ENCODE peak calls at places on chromosome 13, in nine cellular contexts. I is NCI-H748 treated with DMSO at 0.1 percent for 48 hours; E is Calu3; H is HCT116; Q is stimulated activated CD8-positive, alpha-beta memory T cell treated with anti-CD3 and anti-CD28 coated beads, Interleukin-15, amount 100 ng/mL, for 4 hours; P is HFFc6; C is NCI-H1436; Y is keratinocyte; N is activated CD4-positive, CD25-positive, alpha-beta regulatory T cell. O is an unnamed sample.

GRCh38 chr13:83992566-83993358 is 110.5 kb upstream of the SLITRK1 start:
- DNase-seq in I (no peak), E (no peak), H (no peak), Q (no peak), P (no peak), C (no peak), Y (no peak), N (no peak), O (no peak)

GRCh38 chr13:60267498-60268202 is 103.9 kb upstream of the DIAPH3 start:
- DNase-seq in I (no peak), E (no peak), H (no peak), Q (no peak), P (no peak), C (no peak), Y (no peak), N (no peak), O (no peak)

GRCh38 chr13:36685912-36686311 is 12.1 kb downstream of the SERTM1 start:
- DNase-seq in I (no peak), E (no peak), H (no peak), Q (no peak), P (no peak), C (no peak), Y (no peak), N (no peak), O (no peak)

GRCh38 chr13:92175330-92175729 is 776.9 kb downstream of the GPC5 start:
- DNase-seq in I (peak; percentile 36), E (no peak), H (no peak), Q (no peak), P (no peak), C (no peak), Y (no peak), N (no peak), O (peak; percentile 31)

GRCh38 chr13:76939215-76939614 is 9.1 kb upstream of the ACOD1 start:
- DNase-seq in I (no peak), E (no peak), H (no peak), Q (no peak), P (peak; percentile 19), C (no peak), Y (no peak), N (no peak), O (no peak)

GRCh38 chr13:95704510-95704909 is 27.6 kb downstream of the DNAJC3 start:
- DNase-seq in I (peak; percentile 7), E (no peak), H (no peak), Q (no peak), P (no peak), C (no peak), Y (no peak), N (no peak), O (no peak)

GRCh38 chr13:106110241-106110855 is 425.1 kb downstream of the EFNB2 start:
- DNase-seq in I (no peak), E (no peak), H (no peak), Q (no peak), P (no peak), C (no peak), Y (no peak), N (no peak), O (no peak)

GRCh38 chr13:98253526-98253925 is 76.5 kb upstream of the RNF113B start:
- DNase-seq in I (no peak), E (no peak), H (no peak), Q (no peak), P (peak; percentile 12), C (no peak), Y (no peak), N (no peak), O (no peak)

GRCh38 chr13:50198508-50198907 is 183.3 kb downstream of the KCNRG start:
- DNase-seq in I (peak; percentile 51), E (no peak), H (no peak), Q (no peak), P (no peak), C (no peak), Y (no peak), N (no peak), O (no peak)

GRCh38 chr13:70964124-70964523 is 855.9 kb upstream of the KLHL1 start:
- DNase-seq in I (no peak), E (peak; percentile 1), H (no peak), Q (no peak), P (no peak), C (no peak), Y (no peak), N (no peak), O (no peak)

GRCh38 chr13:32261567-32261966 is 53.6 kb downstream of the ZAR1L start:
- DNase-seq in I (no peak), E (no peak), H (no peak), Q (no peak), P (peak; percentile 80), C (no peak), Y (peak; percentile 28), N (no peak), O (peak; percentile 70)

GRCh38 chr13:30696278-30697176 is 38.8 kb upstream of the ALOX5AP start:
- DNase-seq in I (no peak), E (no peak), H (no peak), Q (no peak), P (no peak), C (no peak), Y (no peak), N (no peak), O (no peak)

GRCh38 chr13:31073859-31074718 is 87.6 kb downstream of the HSPH1 start:
- DNase-seq in I (no peak), E (no peak), H (no peak), Q (no peak), P (peak; percentile 61), C (no peak), Y (no peak), N (no peak), O (no peak)

GRCh38 chr13:42355118-42355840 is 83.3 kb downstream of the AKAP11 start:
- DNase-seq in I (no peak), E (no peak), H (no peak), Q (peak; percentile 21), P (no peak), C (no peak), Y (no peak), N (no peak), O (no peak)

GRCh38 chr13:78610381-78610883 is 7.1 kb upstream of the POU4F1 start:
- DNase-seq in I (peak; percentile 9), E (no peak), H (no peak), Q (no peak), P (no peak), C (peak; percentile 31), Y (no peak), N (no peak), O (no peak)

GRCh38 chr13:114288157-114288591 is 6.8 kb downstream of the UPF3A start:
- DNase-seq in I (no peak), E (no peak), H (no peak), Q (no peak), P (no peak), C (no peak), Y (no peak), N (no peak), O (no peak)

GRCh38 chr13:26486550-26486949 is 70.9 kb upstream of the WASF3 start:
- DNase-seq in I (no peak), E (no peak), H (no peak), Q (no peak), P (no peak), C (no peak), Y (no peak), N (no peak), O (no peak)

GRCh38 chr13:99041788-99042187 is 63.9 kb upstream of the DOCK9 start:
- DNase-seq in I (no peak), E (no peak), H (no peak), Q (no peak), P (no peak), C (no peak), Y (no peak), N (no peak), O (no peak)

GRCh38 chr13:20381401-20381800 is 144.3 kb downstream of the CRYL1 start:
- DNase-seq in I (no peak), E (no peak), H (no peak), Q (no peak), P (no peak), C (no peak), Y (no peak), N (no peak), O (no peak)

GRCh38 chr13:51134763-51135365 is 23.8 kb upstream of the C13orf42 start:
- DNase-seq in I (no peak), E (no peak), H (no peak), Q (no peak), P (no peak), C (no peak), Y (no peak), N (no peak), O (no peak)

GRCh38 chr13:110409581-110409992 is 102.5 kb downstream of the COL4A2 start:
- DNase-seq in I (no peak), E (no peak), H (no peak), Q (no peak), P (peak; percentile 74), C (no peak), Y (no peak), N (no peak), O (peak; percentile 80)

GRCh38 chr13:76868451-76868850 is 17.8 kb downstream of the KCTD12 start:
- DNase-seq in I (no peak), E (no peak), H (no peak), Q (no peak), P (no peak), C (no peak), Y (no peak), N (no peak), O (no peak)

GRCh38 chr13:89082623-89083022 is 1411.5 kb downstream of the SLITRK5 start:
- DNase-seq in I (no peak), E (no peak), H (no peak), Q (no peak), P (no peak), C (no peak), Y (no peak), N (no peak), O (no peak)

GRCh38 chr13:113442985-113443362 is 10.3 kb downstream of the ADPRHL1 start:
- DNase-seq in I (no peak), E (no peak), H (no peak), Q (no peak), P (no peak), C (no peak), Y (no peak), N (no peak), O (no peak)

GRCh38 chr13:57633141-57633949 is 1.8 kb downstream of the PCDH17 start:
- DNase-seq in I (no peak), E (no peak), H (no peak), Q (no peak), P (no peak), C (no peak), Y (no peak), N (no peak), O (no peak)

GRCh38 chr13:36360863-36361262 is 14.7 kb upstream of the SPART start:
- DNase-seq in I (no peak), E (no peak), H (no peak), Q (no peak), P (no peak), C (no peak), Y (no peak), N (no peak), O (no peak)

GRCh38 chr13:110302986-110303385 is 4.0 kb downstream of the COL4A1 start:
- DNase-seq in I (no peak), E (no peak), H (no peak), Q (no peak), P (no peak), C (no peak), Y (no peak), N (no peak), O (no peak)

GRCh38 chr13:34223984-34224383 is 406.0 kb downstream of the RFC3 start:
- DNase-seq in I (no peak), E (no peak), H (no peak), Q (no peak), P (peak; percentile 12), C (no peak), Y (no peak), N (no peak), O (no peak)

GRCh38 chr13:107650081-107650701 is 565.1 kb downstream of the LIG4 start:
- DNase-seq in I (peak; percentile 33), E (peak; percentile 42), H (peak; percentile 6), Q (no peak), P (no peak), C (no peak), Y (no peak), N (no peak), O (peak; percentile 14)

GRCh38 chr13:97719759-97720158 is 233.7 kb upstream of the IPO5 start:
- DNase-seq in I (no peak), E (no peak), H (no peak), Q (no peak), P (no peak), C (no peak), Y (no peak), N (no peak), O (no peak)

GRCh38 chr13:25987987-25988386 is 63.8 kb downstream of the SHISA2 start:
- DNase-seq in I (no peak), E (no peak), H (no peak), Q (no peak), P (no peak), C (no peak), Y (no peak), N (no peak), O (no peak)